ENCODE peak calls at places on chromosomes 6 and 20, in seven cellular contexts. M is endothelial cell; Z is AG04450; W is fibroblast of pulmonary artery; L is OCI-LY7; V is CD4-positive, alpha-beta T cell; F is neural progenitor cell. H is an unnamed sample.

GRCh38 chr6:99416892-99417767 is 8.0 kb downstream of the PNISR start:
- DNase-seq in M (no peak), Z (no peak), W (no peak), L (peak), V (no peak), F (no peak), H (no peak)

GRCh38 chr20:1332749-1333300 is 3.9 kb upstream of the SDCBP2 start:
- DNase-seq in M (no peak), Z (no peak), W (no peak), L (no peak), V (no peak), F (no peak), H (peak)

GRCh38 chr20:51928931-51929330 is 126.6 kb upstream of the SALL4 start:
- DNase-seq in M (no peak), Z (no peak), W (peak), L (no peak), V (no peak), F (no peak), H (no peak)

GRCh38 chr6:149037026-149037734 is 280.3 kb upstream of the TAB2 start:
- DNase-seq in M (no peak), Z (peak), W (no peak), L (no peak), V (no peak), F (peak), H (no peak)

GRCh38 chr6:20033697-20034407 is 178.4 kb downstream of the MBOAT1 start:
- DNase-seq in M (no peak), Z (no peak), W (no peak), L (no peak), V (no peak), F (peak), H (no peak)

GRCh38 chr6:139407718-139408222 is 33.3 kb upstream of the CITED2 start:
- DNase-seq in M (no peak), Z (peak), W (peak), L (no peak), V (no peak), F (peak), H (no peak)

GRCh38 chr6:41073968-41074691 is 1.4 kb downstream of the NFYA start:
- DNase-seq in M (no peak), Z (no peak), W (peak), L (no peak), V (no peak), F (peak), H (no peak)

GRCh38 chr20:24545168-24545567 is 75.7 kb downstream of the SYNDIG1 start:
- DNase-seq in M (no peak), Z (no peak), W (no peak), L (no peak), V (no peak), F (no peak), H (no peak)

GRCh38 chr6:47111685-47112084 is 69.6 kb upstream of the ADGRF1 start:
- DNase-seq in M (no peak), Z (peak), W (no peak), L (no peak), V (no peak), F (no peak), H (no peak)

GRCh38 chr20:16459019-16459700 is 114.1 kb downstream of the KIF16B start:
- DNase-seq in M (no peak), Z (peak), W (peak), L (no peak), V (no peak), F (no peak), H (no peak)

GRCh38 chr6:66429220-66429619 is 722.2 kb upstream of the EYS start:
- DNase-seq in M (no peak), Z (no peak), W (peak), L (no peak), V (no peak), F (no peak), H (no peak)

GRCh38 chr20:31425797-31426196 is 14.6 kb upstream of the DEFB123 start:
- DNase-seq in M (no peak), Z (no peak), W (no peak), L (no peak), V (no peak), F (no peak), H (no peak)

GRCh38 chr20:49544535-49544934 is 23.4 kb downstream of the PTGIS start:
- DNase-seq in M (no peak), Z (no peak), W (no peak), L (no peak), V (no peak), F (no peak), H (no peak)

GRCh38 chr20:36061754-36062153 is 92.8 kb upstream of the EPB41L1 start:
- DNase-seq in M (no peak), Z (no peak), W (peak), L (no peak), V (no peak), F (no peak), H (no peak)

GRCh38 chr6:147177286-147177685 is 26.9 kb upstream of the STXBP5 start:
- DNase-seq in M (no peak), Z (no peak), W (no peak), L (no peak), V (no peak), F (no peak), H (no peak)

GRCh38 chr20:62222972-62223371 is 2.9 kb upstream of the HRH3 start:
- DNase-seq in M (no peak), Z (no peak), W (no peak), L (no peak), V (no peak), F (no peak), H (no peak)

GRCh38 chr6:108114861-108115597 is 40.5 kb upstream of the OSTM1 start:
- DNase-seq in M (peak), Z (peak), W (peak), L (no peak), V (no peak), F (peak), H (peak)

GRCh38 chr6:85418059-85418458 is 31.8 kb upstream of the NT5E start:
- DNase-seq in M (no peak), Z (no peak), W (peak), L (no peak), V (no peak), F (no peak), H (no peak)

GRCh38 chr6:150079604-150080003 is 10.7 kb upstream of the ULBP3 start:
- DNase-seq in M (no peak), Z (no peak), W (no peak), L (peak), V (peak), F (peak), H (no peak)

GRCh38 chr6:41705996-41706835 is 29.2 kb downstream of the TFEB start:
- DNase-seq in M (peak), Z (no peak), W (peak), L (peak), V (no peak), F (peak), H (no peak)

GRCh38 chr6:132333639-132334516 is 67.4 kb downstream of the MOXD1 start:
- DNase-seq in M (no peak), Z (peak), W (peak), L (no peak), V (no peak), F (no peak), H (no peak)

GRCh38 chr20:1718604-1719384 is 61.2 kb upstream of the SIRPG start:
- DNase-seq in M (no peak), Z (no peak), W (peak), L (no peak), V (no peak), F (no peak), H (no peak)

GRCh38 chr20:11130554-11131166 is 456.9 kb upstream of the JAG1 start:
- DNase-seq in M (no peak), Z (no peak), W (no peak), L (no peak), V (no peak), F (no peak), H (no peak)

GRCh38 chr20:53021934-53022333 is 49.8 kb downstream of the TSHZ2 start:
- DNase-seq in M (no peak), Z (no peak), W (no peak), L (no peak), V (no peak), F (no peak), H (no peak)

GRCh38 chr6:35512740-35513139 is at the start of gene TULP1:
- DNase-seq in M (no peak), Z (no peak), W (no peak), L (no peak), V (no peak), F (no peak), H (no peak)

GRCh38 chr20:31809656-31810055 is 9.5 kb upstream of the MYLK2 start:
- DNase-seq in M (no peak), Z (no peak), W (no peak), L (no peak), V (no peak), F (no peak), H (no peak)

GRCh38 chr20:46920114-46920513 is 25.5 kb downstream of the EYA2 start:
- DNase-seq in M (no peak), Z (no peak), W (no peak), L (no peak), V (no peak), F (no peak), H (no peak)

GRCh38 chr6:108730556-108731228 is 117.5 kb upstream of the ARMC2 start:
- DNase-seq in M (no peak), Z (no peak), W (no peak), L (no peak), V (no peak), F (peak), H (no peak)

GRCh38 chr6:166664135-166664534 is 37.1 kb upstream of the RPS6KA2 start:
- DNase-seq in M (no peak), Z (no peak), W (peak), L (no peak), V (no peak), F (no peak), H (no peak)

GRCh38 chr6:70557998-70558397 is 8.7 kb upstream of the SDHAF4 start:
- DNase-seq in M (no peak), Z (no peak), W (no peak), L (no peak), V (no peak), F (no peak), H (no peak)

GRCh38 chr20:43914697-43915208 is at the start of gene TOX2:
- DNase-seq in M (peak), Z (no peak), W (peak), L (no peak), V (peak), F (peak), H (peak)

GRCh38 chr20:63027425-63028389 is 20.9 kb upstream of the BHLHE23 start:
- DNase-seq in M (no peak), Z (no peak), W (no peak), L (peak), V (no peak), F (peak), H (no peak)

GRCh38 chr6:151716446-151717047 is 90.9 kb upstream of the ESR1 start:
- DNase-seq in M (peak), Z (no peak), W (no peak), L (peak), V (no peak), F (no peak), H (no peak)

GRCh38 chr6:31952140-31952805 is 6.4 kb downstream of the CFB start:
- DNase-seq in M (peak), Z (peak), W (peak), L (peak), V (no peak), F (peak), H (no peak)

GRCh38 chr6:30450548-30450907 is 38.8 kb upstream of the HLA-E start:
- DNase-seq in M (no peak), Z (no peak), W (no peak), L (no peak), V (no peak), F (no peak), H (no peak)

GRCh38 chr6:5172057-5172683 is 87.0 kb downstream of the PPP1R3G start:
- DNase-seq in M (no peak), Z (no peak), W (no peak), L (no peak), V (no peak), F (peak), H (no peak)

GRCh38 chr6:4664117-4664626 is 112.0 kb upstream of the CDYL start:
- DNase-seq in M (no peak), Z (peak), W (peak), L (no peak), V (no peak), F (no peak), H (no peak)

GRCh38 chr6:25473447-25473846 is 178.6 kb upstream of the SCGN start:
- DNase-seq in M (no peak), Z (no peak), W (no peak), L (no peak), V (no peak), F (no peak), H (no peak)

GRCh38 chr6:25476126-25476525 is 175.9 kb upstream of the SCGN start:
- DNase-seq in M (no peak), Z (no peak), W (peak), L (no peak), V (no peak), F (no peak), H (no peak)

GRCh38 chr6:25469797-25470388 is 182.1 kb upstream of the SCGN start:
- DNase-seq in M (no peak), Z (no peak), W (no peak), L (no peak), V (no peak), F (no peak), H (no peak)

GRCh38 chr6:25468881-25469280 is 183.1 kb upstream of the SCGN start:
- DNase-seq in M (no peak), Z (no peak), W (no peak), L (no peak), V (no peak), F (no peak), H (no peak)

GRCh38 chr6:25472314-25472713 is 179.7 kb upstream of the SCGN start:
- DNase-seq in M (peak), Z (no peak), W (no peak), L (no peak), V (no peak), F (peak), H (no peak)
- TF ChIP-seq CTCF in M (peak), Z (peak), W (peak), L (peak), V (peak), F (peak), H (peak)

GRCh38 chr20:29314294-29314693 is 1943.2 kb upstream of the DEFB115 start:
- DNase-seq in M (no peak), Z (no peak), W (no peak), L (no peak), V (no peak), F (no peak), H (no peak)
- TF ChIP-seq CTCF in M (no peak), Z (no peak), W (no peak), L (no peak), V (no peak), F (no peak), H (no peak)

DNA sequence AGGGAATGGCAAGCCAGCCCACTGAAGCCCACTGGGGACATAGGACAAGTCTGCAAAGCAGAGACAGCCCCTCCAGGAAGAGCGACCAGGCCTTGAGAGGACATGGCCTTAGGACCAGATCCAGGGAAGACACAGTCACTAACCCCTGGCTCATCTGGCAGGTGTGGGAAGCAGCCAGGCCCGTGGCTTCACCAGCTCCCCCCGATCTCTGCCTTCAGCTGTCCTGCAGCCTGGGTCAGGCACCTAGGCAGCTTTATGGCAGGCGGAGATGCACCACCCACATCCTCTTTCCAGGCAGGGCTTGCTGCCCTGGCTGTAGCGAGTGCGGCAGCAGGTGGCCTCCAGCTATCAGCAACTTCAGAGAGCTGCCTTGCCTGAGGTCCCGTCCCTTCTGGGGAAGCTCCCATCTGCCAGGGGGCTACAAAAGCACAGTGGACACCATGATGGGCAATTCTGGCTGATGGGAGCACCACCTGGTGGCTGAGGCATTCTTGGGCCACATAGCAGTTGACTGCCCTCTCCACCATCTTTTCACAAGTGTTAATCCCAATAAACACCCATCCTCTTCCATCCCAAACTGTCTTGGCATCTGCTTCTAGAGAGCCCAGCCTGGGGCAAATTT is 85.8 kb downstream of the DZANK1 start:
- DNase-seq in M (no peak), Z (no peak), W (no peak), L (no peak), V (no peak), F (peak), H (no peak)
- TF ChIP-seq CTCF in M (no peak), Z (no peak), W (no peak), L (no peak), V (no peak), F (peak), H (no peak)

GRCh38 chr20:14622796-14623195 is 285.4 kb upstream of the FLRT3 start:
- DNase-seq in M (no peak), Z (no peak), W (peak), L (no peak), V (no peak), F (no peak), H (no peak)
- TF ChIP-seq CTCF in M (no peak), Z (peak), W (peak), L (no peak), V (no peak), F (peak), H (no peak)